ENCODE peak calls at places on chromosomes 16 and 17, in ten cellular contexts. H is AG04450, M is BJ, X is cardiac fibroblast, F is fibroblast of villous mesenchyme, N is tibial nerve, B is heart right ventricle, Q is mucosa of descending colon, C is RWPE1, Z is AG04449. L is an unnamed sample.

GRCh38 chr17:77618173-77618572 is 340.3 kb upstream of the TNRC6C start:
- DNase-seq in Z (no peak), N (no peak), X (no peak), C (no peak), F (no peak), H (no peak), B (no peak), M (no peak), Q (no peak), L (no peak)

GRCh38 chr17:79843475-79843916 is 4.3 kb upstream of the CBX4 start:
- DNase-seq in X (no peak), H (no peak), N (no peak), B (peak), F (no peak), C (no peak), M (no peak), Q (peak), Z (no peak), L (no peak)

GRCh38 chr16:76932541-76933211 is 258.3 kb upstream of the MON1B start:
- DNase-seq in M (no peak), F (no peak), Q (no peak), C (no peak), X (peak), N (no peak), Z (no peak), B (no peak), H (no peak), L (no peak)

GRCh38 chr16:79801550-79802090 is 201.1 kb upstream of the MAF start:
- DNase-seq in B (no peak), H (no peak), N (no peak), C (peak), F (no peak), X (no peak), M (no peak), Q (no peak), Z (no peak), L (no peak)

GRCh38 chr17:4900231-4901107 is 1.1 kb downstream of the C17orf107 start:
- DNase-seq in Z (no peak), H (no peak), Q (peak), B (no peak), N (no peak), X (no peak), M (no peak), C (no peak), F (no peak), L (no peak)

GRCh38 chr17:63785556-63785955 is 11.6 kb downstream of the DDX42 start:
- DNase-seq in N (no peak), B (no peak), M (no peak), X (peak), Q (no peak), F (peak), Z (no peak), H (no peak), C (peak), L (no peak)

GRCh38 chr17:29760279-29760721 is 137.6 kb upstream of the CORO6 start:
- DNase-seq in N (no peak), B (no peak), C (peak), X (peak), F (peak), M (no peak), Z (no peak), H (no peak), Q (peak), L (no peak)

GRCh38 chr17:40846515-40847155 is 20.4 kb downstream of the KRT12 start:
- DNase-seq in Z (no peak), Q (no peak), N (no peak), B (no peak), H (no peak), F (no peak), M (no peak), C (no peak), X (no peak), L (no peak)

GRCh38 chr16:68893710-68894705 is 50.7 kb downstream of the TANGO6 start:
- DNase-seq in M (no peak), Q (peak), H (no peak), X (peak), Z (no peak), N (no peak), C (no peak), B (peak), F (peak), L (no peak)

GRCh38 chr16:17607075-17607509 is 136.3 kb upstream of the XYLT1 start:
- DNase-seq in Z (no peak), X (no peak), F (no peak), M (no peak), H (no peak), C (no peak), B (no peak), Q (no peak), N (no peak), L (no peak)

GRCh38 chr17:66415366-66416206 is 113.2 kb downstream of the PRKCA start:
- DNase-seq in Q (peak), B (no peak), H (no peak), Z (no peak), X (no peak), M (no peak), F (no peak), N (no peak), C (no peak), L (no peak)

GRCh38 chr16:84791088-84791487 is 28.7 kb upstream of the CRISPLD2 start:
- DNase-seq in Q (no peak), Z (no peak), B (no peak), M (no peak), F (peak), X (peak), H (no peak), N (no peak), C (no peak), L (no peak)

GRCh38 chr16:86029131-86029741 is 130.3 kb downstream of the IRF8 start:
- DNase-seq in B (peak), M (no peak), C (no peak), H (peak), X (peak), Z (peak), F (peak), Q (peak), N (no peak), L (no peak)

GRCh38 chr17:42221886-42222745 is 27.8 kb upstream of the GHDC start:
- DNase-seq in B (no peak), Q (peak), X (peak), F (peak), M (no peak), C (no peak), Z (no peak), H (peak), N (no peak), L (no peak)

GRCh38 chr16:10577305-10578202 is 2.8 kb downstream of the EMP2 start:
- DNase-seq in X (peak), C (no peak), M (no peak), Q (no peak), N (no peak), F (no peak), Z (peak), H (no peak), B (peak), L (no peak)

GRCh38 chr17:12789976-12790805 is 893 bp downstream of the ARHGAP44 start:
- DNase-seq in F (peak), Q (peak), B (peak), H (no peak), N (no peak), Z (no peak), C (peak), X (no peak), M (no peak), L (peak)

GRCh38 chr17:57404807-57405485 is 148.6 kb downstream of the MSI2 start:
- DNase-seq in M (no peak), N (no peak), X (no peak), H (no peak), C (no peak), Q (no peak), F (no peak), B (no peak), Z (no peak), L (no peak)

GRCh38 chr17:30605027-30605426 is 127.8 kb downstream of the GOSR1 start:
- DNase-seq in M (no peak), N (no peak), Q (no peak), F (no peak), H (no peak), B (no peak), Z (no peak), C (no peak), X (no peak), L (no peak)

GRCh38 chr17:4679652-4680051 is 24.3 kb downstream of the PELP1 start:
- DNase-seq in C (peak), M (peak), Z (no peak), F (peak), Q (no peak), H (peak), X (peak), N (no peak), B (no peak), L (no peak)

GRCh38 chr16:62755938-62756337 is 719.7 kb upstream of the CDH8 start:
- DNase-seq in H (no peak), M (no peak), B (no peak), Q (no peak), X (no peak), N (no peak), Z (no peak), F (no peak), C (no peak), L (no peak)

GRCh38 chr17:75367312-75367711 is 38.2 kb downstream of the GRB2 start:
- DNase-seq in X (no peak), H (no peak), C (peak), M (no peak), Q (no peak), B (no peak), Z (no peak), N (no peak), F (peak), L (no peak)

GRCh38 chr17:67834634-67835033 is 9.3 kb downstream of the BPTF start:
- DNase-seq in C (no peak), B (no peak), X (no peak), F (no peak), Q (no peak), Z (no peak), M (no peak), N (no peak), H (no peak), L (no peak)

GRCh38 chr17:41324180-41325075 is 8.9 kb upstream of the KRTAP17-1 start:
- DNase-seq in C (peak), H (no peak), M (no peak), Z (no peak), N (no peak), X (no peak), F (peak), Q (peak), B (no peak), L (no peak)

GRCh38 chr17:36992701-36993100 is 43.9 kb downstream of the AATF start:
- DNase-seq in X (no peak), C (no peak), F (no peak), Q (no peak), B (no peak), H (no peak), M (no peak), Z (no peak), N (no peak), L (no peak)

GRCh38 chr17:50318551-50319310 is 27.2 kb upstream of the XYLT2 start:
- DNase-seq in F (peak), M (no peak), H (no peak), N (no peak), X (no peak), B (no peak), C (peak), Z (no peak), Q (no peak), L (no peak)

GRCh38 chr16:81531415-81531814 is 86.8 kb downstream of the CMIP start:
- DNase-seq in Z (no peak), X (no peak), H (no peak), N (no peak), C (peak), M (no peak), F (no peak), B (no peak), Q (no peak), L (no peak)

GRCh38 chr16:31455601-31456314 is 3.5 kb upstream of the ARMC5 start:
- DNase-seq in Z (no peak), M (no peak), X (peak), Q (no peak), B (no peak), C (no peak), F (no peak), H (no peak), N (no peak), L (no peak)
- TF ChIP-seq CTCF in Z (peak), M (peak), X (peak), Q (peak), B (no peak), C (no peak), F (peak), H (peak), N (peak), L (no peak)

GRCh38 chr17:31967643-31968042 is 30.8 kb downstream of the SUZ12 start:
- DNase-seq in X (no peak), Z (no peak), H (no peak), Q (no peak), C (no peak), B (no peak), F (no peak), M (no peak), N (no peak), L (no peak)
- TF ChIP-seq CTCF in X (no peak), Z (no peak), H (no peak), Q (no peak), C (no peak), B (no peak), F (no peak), M (no peak), N (no peak), L (no peak)

GRCh38 chr17:81404557-81405165 is 9.4 kb downstream of the BAHCC1 start:
- DNase-seq in N (no peak), M (no peak), X (no peak), B (no peak), Q (no peak), F (peak), H (no peak), C (no peak), Z (no peak), L (no peak)
- TF ChIP-seq CTCF in N (no peak), M (no peak), X (no peak), B (no peak), Q (no peak), F (no peak), H (no peak), C (no peak), Z (no peak), L (no peak)

GRCh38 chr16:74031551-74031950 is 265.1 kb upstream of the PSMD7 start:
- DNase-seq in B (no peak), M (no peak), H (no peak), C (no peak), Q (no peak), X (no peak), Z (no peak), F (no peak), N (no peak), L (no peak)

GRCh38 chr16:74034862-74035261 is 261.8 kb upstream of the PSMD7 start:
- DNase-seq in C (peak), F (peak), H (no peak), X (peak), Z (no peak), N (no peak), M (no peak), B (no peak), Q (peak), L (no peak)

GRCh38 chr16:74030000-74030399 is 266.6 kb upstream of the PSMD7 start:
- DNase-seq in F (no peak), X (no peak), H (no peak), C (no peak), Q (peak), N (no peak), M (no peak), Z (no peak), B (no peak), L (no peak)

DNA sequence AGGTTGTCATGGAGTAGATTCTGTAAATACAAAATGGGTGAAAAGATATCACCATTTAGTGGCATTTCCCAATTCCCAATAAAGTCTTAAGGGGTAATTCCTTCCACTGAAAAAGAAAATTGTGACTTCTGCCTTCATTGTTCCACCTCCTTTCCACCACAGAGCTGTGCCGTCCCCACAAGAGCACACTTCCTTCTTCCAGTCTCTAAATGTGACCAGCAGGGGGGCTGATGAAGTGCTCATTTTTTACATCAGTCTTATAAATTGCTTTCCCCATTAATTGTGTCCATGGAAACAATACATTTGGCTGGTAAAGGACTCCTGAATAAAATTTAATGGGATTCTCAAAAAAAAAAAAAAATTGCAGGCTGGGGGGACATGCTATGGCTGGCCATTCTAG is 260.8 kb upstream of the PSMD7 start:
- DNase-seq in Q (no peak), Z (no peak), X (peak), H (no peak), M (no peak), B (no peak), N (no peak), F (no peak), C (peak), L (no peak)
- TF ChIP-seq CTCF in Q (no peak), Z (peak), X (peak), H (peak), M (no peak), B (no peak), N (no peak), F (peak), C (no peak), L (no peak)

GRCh38 chr16:11913425-11914079 is 2.2 kb downstream of the GSPT1 start:
- DNase-seq in M (no peak), B (no peak), X (no peak), Z (no peak), Q (peak), F (peak), N (no peak), H (no peak), C (no peak), L (no peak)

GRCh38 chr16:11914759-11915643 is 755 bp downstream of the GSPT1 start:
- DNase-seq in F (peak), X (peak), Q (peak), Z (no peak), B (peak), C (no peak), H (no peak), M (no peak), N (no peak), L (peak)

GRCh38 chr16:11914210-11914758 is 1.5 kb downstream of the GSPT1 start:
- DNase-seq in N (no peak), B (no peak), Z (no peak), H (no peak), X (no peak), M (no peak), Q (no peak), F (peak), C (no peak), L (no peak)

GRCh38 chr16:11916524-11917285 is 949 bp upstream of the GSPT1 start:
- DNase-seq in Q (peak), Z (no peak), B (no peak), X (no peak), F (peak), M (no peak), C (peak), H (no peak), N (no peak), L (peak)

GRCh38 chr16:11915644-11916523 is at the start of gene GSPT1:
- DNase-seq in C (peak), M (peak), Q (peak), X (peak), F (peak), N (peak), Z (peak), H (peak), B (peak), L (peak)
- TF ChIP-seq CTCF in C (no peak), M (no peak), Q (peak), X (no peak), F (no peak), N (no peak), Z (no peak), H (no peak), B (no peak), L (peak)

GRCh38 chr17:17352836-17353624 is 49.9 kb downstream of the NT5M start:
- DNase-seq in F (no peak), M (no peak), Z (no peak), X (no peak), N (no peak), H (no peak), C (no peak), B (no peak), Q (no peak), L (no peak)

GRCh38 chr17:17350491-17351355 is 47.5 kb downstream of the NT5M start:
- DNase-seq in X (no peak), N (no peak), Q (no peak), C (peak), M (no peak), Z (no peak), H (no peak), B (no peak), F (no peak), L (no peak)

GRCh38 chr17:17353625-17354484 is 50.7 kb downstream of the NT5M start:
- DNase-seq in Z (no peak), H (no peak), F (no peak), N (no peak), Q (no peak), B (no peak), X (no peak), M (no peak), C (no peak), L (no peak)

GRCh38 chr17:17351356-17351891 is 48.3 kb downstream of the NT5M start:
- DNase-seq in F (no peak), C (no peak), H (no peak), Z (no peak), M (no peak), X (no peak), Q (no peak), N (no peak), B (no peak), L (no peak)

DNA sequence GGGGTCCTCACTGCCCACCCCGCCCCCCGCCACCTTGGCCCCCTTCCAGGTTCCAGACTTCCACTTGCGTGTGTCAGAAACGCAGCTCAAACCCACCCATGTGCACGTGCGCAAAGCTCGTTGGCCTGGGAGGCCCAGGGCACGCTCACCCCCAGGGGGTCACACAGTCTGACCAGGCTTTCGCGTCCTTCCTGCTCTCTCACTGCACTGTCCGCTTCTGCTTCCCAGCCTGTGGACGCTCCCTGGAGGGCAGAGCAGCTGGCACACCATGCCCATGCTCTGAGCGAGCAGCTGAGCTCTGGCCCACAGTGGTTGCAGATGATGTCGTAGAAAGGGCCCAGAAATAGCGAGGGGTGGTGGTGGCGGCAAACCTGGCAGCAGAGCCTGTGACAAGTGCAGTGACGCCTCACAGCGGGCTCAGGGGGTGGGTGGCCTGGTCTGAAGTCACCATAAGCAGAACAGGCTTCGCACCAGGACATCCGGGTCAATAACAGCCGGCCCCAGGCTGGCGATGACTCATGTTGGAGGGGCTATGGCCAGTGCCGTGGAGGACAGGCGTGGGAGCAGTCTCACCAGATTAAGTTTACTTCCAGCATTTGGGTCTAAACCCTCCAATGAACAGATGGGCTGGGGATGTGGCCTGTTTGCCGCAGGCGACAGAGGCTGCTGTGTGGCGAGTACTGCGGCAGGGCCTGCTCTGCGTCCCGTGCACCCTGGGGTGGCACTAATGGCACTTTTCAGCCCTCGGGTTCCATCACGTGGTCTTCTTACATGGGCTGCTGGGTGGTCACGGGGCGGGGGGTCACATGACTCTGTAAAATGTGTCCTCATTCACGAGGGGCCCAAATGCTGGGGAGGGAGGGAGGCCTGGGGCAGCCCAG is 49.0 kb downstream of the NT5M start:
- DNase-seq in M (no peak), C (no peak), F (peak), H (no peak), Q (no peak), B (peak), X (peak), N (no peak), Z (no peak), L (no peak)
- TF ChIP-seq CTCF in M (no peak), C (no peak), F (no peak), H (no peak), Q (no peak), B (no peak), X (no peak), N (no peak), Z (no peak), L (no peak)

GRCh38 chr17:82022981-82023446 is at the start of gene LRRC45:
- DNase-seq in B (peak), M (peak), H (peak), Q (peak), N (peak), Z (peak), C (peak), F (peak), X (peak), L (peak)
- TF ChIP-seq CTCF in B (no peak), M (no peak), H (no peak), Q (no peak), N (no peak), Z (no peak), C (no peak), F (no peak), X (no peak), L (no peak)

L was measured in mesothelial cell of epicardium.